ENCODE peak calls at places on chromosome 17, in eight cellular contexts. B is NCI-H1105; Y is thoracic aorta; M is activated CD8-positive, alpha-beta memory T cell treated with anti-CD3 and anti-CD28 coated beads for 48 hours; V is AG04449; P is HCEC 1CT; T is IMR-90; H is ecto neural progenitor cell. X is an unnamed sample.

GRCh38 chr17:82022981-82023446 is at the start of gene LRRC45:
- DNase-seq in B (peak), Y (peak), M (peak), V (peak), P (peak), T (peak), H (peak), X (peak)

GRCh38 chr17:50908860-50909764 is 43.0 kb upstream of the TOB1 start:
- DNase-seq in B (no peak), Y (no peak), M (no peak), V (no peak), P (no peak), T (no peak), H (no peak), X (no peak)

GRCh38 chr17:79648181-79648831 is 37.5 kb upstream of the RBFOX3 start:
- DNase-seq in B (no peak), Y (no peak), M (no peak), V (no peak), P (no peak), T (no peak), H (peak), X (peak)

GRCh38 chr17:57401556-57402488 is 145.5 kb downstream of the MSI2 start:
- DNase-seq in B (no peak), Y (no peak), M (no peak), V (no peak), P (peak), T (no peak), H (no peak), X (no peak)

GRCh38 chr17:48791128-48792032 is 25.6 kb downstream of the TTLL6 start:
- DNase-seq in B (no peak), Y (peak), M (no peak), V (peak), P (peak), T (peak), H (peak), X (peak)

GRCh38 chr17:16440814-16441629 is 25.7 kb downstream of the TRPV2 start:
- DNase-seq in B (no peak), Y (no peak), M (no peak), V (no peak), P (no peak), T (no peak), H (no peak), X (no peak)

GRCh38 chr17:6910987-6911603 is 79.6 kb upstream of the TEKT1 start:
- DNase-seq in B (peak), Y (no peak), M (no peak), V (no peak), P (peak), T (peak), H (no peak), X (no peak)

GRCh38 chr17:77852666-77853207 is 105.8 kb upstream of the TNRC6C start:
- DNase-seq in B (no peak), Y (no peak), M (no peak), V (no peak), P (no peak), T (no peak), H (no peak), X (no peak)

GRCh38 chr17:77928519-77929179 is 29.9 kb upstream of the TNRC6C start:
- DNase-seq in B (no peak), Y (no peak), M (no peak), V (no peak), P (no peak), T (no peak), H (no peak), X (no peak)

GRCh38 chr17:17494499-17495447 is 1.4 kb downstream of the RASD1 start:
- DNase-seq in B (peak), Y (no peak), M (no peak), V (no peak), P (no peak), T (peak), H (peak), X (no peak)

GRCh38 chr17:57110152-57110542 is 25.1 kb downstream of the AKAP1 start:
- DNase-seq in B (no peak), Y (no peak), M (no peak), V (no peak), P (no peak), T (no peak), H (no peak), X (no peak)

GRCh38 chr17:75267146-75267402 is 4.0 kb downstream of the MIF4GD start:
- DNase-seq in B (no peak), Y (no peak), M (no peak), V (no peak), P (no peak), T (no peak), H (no peak), X (no peak)

GRCh38 chr17:44677136-44677535 is 12.4 kb downstream of the CCDC43 start:
- DNase-seq in B (no peak), Y (no peak), M (no peak), V (no peak), P (peak), T (peak), H (no peak), X (no peak)

X was measured in mesothelial cell of epicardium.